ENCODE peak calls at places on chromosomes 4 and X, in four cellular contexts. O is cardiac muscle cell, N is psoas muscle, R is WERI-Rb-1. B is an unnamed sample.

GRCh38 chr4:40525811-40526598 is 103.7 kb downstream of the RBM47 start:
- DNase-seq in O (peak; percentile 93), N (no peak), R (no peak), B (no peak)

GRCh38 chrX:47751670-47752069 is 85.0 kb upstream of the ZNF81 start:
- DNase-seq in O (peak; percentile 60), N (no peak), R (peak; percentile 52), B (no peak)

GRCh38 chr4:6680372-6681034 is 13.2 kb upstream of the S100P start:
- DNase-seq in O (no peak), N (no peak), R (peak; percentile 52), B (no peak)

GRCh38 chr4:86549163-86549788 is 44.8 kb upstream of the PTPN13 start:
- DNase-seq in O (no peak), N (no peak), R (no peak), B (no peak)

GRCh38 chr4:1293981-1294380 is 4.3 kb downstream of the MAEA start:
- DNase-seq in O (peak; percentile 81), N (no peak), R (no peak), B (peak; percentile 75)

GRCh38 chr4:47722176-47722575 is 115.7 kb downstream of the CORIN start:
- DNase-seq in O (no peak), N (no peak), R (no peak), B (no peak)

GRCh38 chrX:153381684-153382532 is 19.2 kb downstream of the PNMA6E start:
- DNase-seq in O (peak; percentile 95), N (no peak), R (peak; percentile 66), B (no peak)

GRCh38 chrX:413322-414201 is 26.9 kb upstream of the PPP2R3B start:
- DNase-seq in O (peak; percentile 37), N (peak; percentile 23), R (no peak), B (peak; percentile 83)

GRCh38 chr4:153205757-153206156 is 1.5 kb downstream of the TRIM2 start:
- DNase-seq in O (peak; percentile 37), N (no peak), R (no peak), B (no peak)

GRCh38 chr4:999863-1000425 is 6.7 kb upstream of the SLC26A1 start:
- DNase-seq in O (no peak), N (no peak), R (no peak), B (no peak)

GRCh38 chr4:153083447-153083921 is 120.8 kb upstream of the TRIM2 start:
- DNase-seq in O (peak; percentile 87), N (no peak), R (peak; percentile 84), B (no peak)

GRCh38 chrX:113059714-113060113 is 219.1 kb upstream of the AMOT start:
- DNase-seq in O (no peak), N (no peak), R (no peak), B (no peak)

GRCh38 chrX:9189286-9189685 is 155.4 kb upstream of the FAM9B start:
- DNase-seq in O (no peak), N (no peak), R (no peak), B (no peak)

GRCh38 chr4:185142563-185142910 is 529 bp upstream of the SLC25A4 start:
- DNase-seq in O (no peak), N (no peak), R (no peak), B (no peak)

GRCh38 chr4:137611998-137612700 is 79.9 kb upstream of the PCDH18 start:
- DNase-seq in O (no peak), N (no peak), R (no peak), B (no peak)

GRCh38 chr4:113869743-113870375 is 108.3 kb upstream of the CAMK2D start:
- DNase-seq in O (no peak), N (no peak), R (no peak), B (peak; percentile 57)

DNA sequence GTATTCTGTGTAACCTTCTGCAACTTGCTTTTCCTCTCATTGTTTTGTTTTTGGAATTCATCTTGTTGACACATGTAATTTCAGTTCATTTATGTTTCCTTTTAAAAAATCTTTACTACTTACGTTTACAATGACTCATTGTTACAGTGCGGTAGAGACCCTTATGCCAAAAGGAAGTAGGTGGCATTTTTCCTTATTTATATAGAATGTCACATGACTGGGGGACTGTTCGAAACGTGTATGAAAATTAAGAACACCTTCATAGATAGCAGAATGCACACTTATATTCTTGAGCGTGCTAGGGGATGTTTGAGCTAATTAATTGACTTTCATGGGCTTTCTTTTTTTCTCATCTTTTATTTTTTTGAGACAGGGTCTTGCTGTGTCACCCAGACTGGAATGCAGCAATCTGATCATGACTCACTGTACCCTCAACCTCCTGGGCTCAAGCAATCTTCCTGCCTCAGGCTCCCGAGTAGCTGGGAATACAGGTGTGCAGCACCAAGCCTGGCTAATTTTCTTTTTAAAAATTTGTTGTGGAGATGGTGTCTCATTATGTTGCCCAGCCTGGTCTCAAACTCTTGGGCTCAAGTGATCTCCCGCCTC is 7.3 kb downstream of the REPS2 start:
- DNase-seq in O (no peak), N (no peak), R (no peak), B (no peak)
- H3K27ac ChIP-seq in O (no peak overlapping the region), N (no peak overlapping the region), R (no peak overlapping the region), B (no peak overlapping the region)

DNA sequence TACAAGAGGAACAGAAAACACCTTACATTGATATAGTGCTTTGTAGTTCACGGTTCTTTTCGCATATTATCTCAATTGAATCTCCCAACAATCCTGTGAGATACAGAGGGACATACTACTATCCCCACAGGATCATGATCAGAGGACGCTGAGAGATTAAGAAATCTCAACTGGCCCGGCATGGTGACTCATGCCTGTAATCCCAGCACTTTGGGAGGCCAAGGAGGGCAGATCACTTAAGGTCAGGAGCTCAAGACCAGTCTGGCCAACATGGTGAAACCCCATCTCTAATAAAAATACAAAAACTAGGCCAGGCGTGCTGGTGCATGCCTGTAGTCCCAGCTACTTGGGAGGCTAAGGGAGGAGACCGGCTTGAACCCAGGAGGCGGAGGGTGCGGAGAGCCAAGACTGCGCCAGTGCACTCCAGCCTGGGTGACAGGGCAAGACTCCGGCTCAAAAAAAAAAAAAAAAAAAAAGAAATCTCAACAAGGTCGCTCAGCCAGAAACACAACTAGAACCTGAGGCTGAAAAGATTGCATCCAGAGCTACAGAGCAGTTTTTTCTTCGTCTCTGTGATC is 7.4 kb downstream of the APOO start:
- DNase-seq in O (no peak), N (peak; percentile 28), R (peak; percentile 70), B (no peak)
- H3K27ac ChIP-seq in O (peak overlapping the region; percentile 76), N (peak overlapping the region; percentile 71), R (peak overlapping the region; percentile 39), B (no peak overlapping the region)

DNA sequence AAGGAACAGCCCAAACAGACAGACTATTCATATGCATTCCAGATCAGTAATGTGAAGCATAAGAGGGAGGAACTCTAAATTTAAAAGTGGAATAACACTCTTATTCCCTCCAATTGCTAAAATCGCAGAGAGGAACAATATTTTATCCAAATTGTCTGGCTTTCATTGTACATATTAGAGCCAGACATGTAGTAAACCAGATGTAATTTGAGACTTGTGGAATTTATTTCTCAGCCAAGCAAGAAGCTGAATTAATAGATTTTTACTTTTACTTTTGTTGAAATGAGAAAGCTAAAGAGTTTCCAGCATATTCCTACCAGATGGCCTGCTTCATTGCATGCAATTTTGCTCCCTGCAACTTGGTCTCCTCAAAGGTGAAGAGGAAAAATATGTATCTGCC is 674.6 kb upstream of the SLIT2 start:
- DNase-seq in O (peak; percentile 10), N (no peak), R (no peak), B (no peak)
- H3K27ac ChIP-seq in O (no peak overlapping the region), N (no peak overlapping the region), R (no peak overlapping the region), B (no peak overlapping the region)

GRCh38 chr4:57078685-57079521 is 31.3 kb downstream of the IGFBP7 start:
- DNase-seq in O (no peak), N (no peak), R (no peak), B (no peak)
- H3K27ac ChIP-seq in O (peak overlapping the region; percentile 95), N (no peak overlapping the region), R (no peak overlapping the region), B (peak overlapping the region; percentile 49)

DNA sequence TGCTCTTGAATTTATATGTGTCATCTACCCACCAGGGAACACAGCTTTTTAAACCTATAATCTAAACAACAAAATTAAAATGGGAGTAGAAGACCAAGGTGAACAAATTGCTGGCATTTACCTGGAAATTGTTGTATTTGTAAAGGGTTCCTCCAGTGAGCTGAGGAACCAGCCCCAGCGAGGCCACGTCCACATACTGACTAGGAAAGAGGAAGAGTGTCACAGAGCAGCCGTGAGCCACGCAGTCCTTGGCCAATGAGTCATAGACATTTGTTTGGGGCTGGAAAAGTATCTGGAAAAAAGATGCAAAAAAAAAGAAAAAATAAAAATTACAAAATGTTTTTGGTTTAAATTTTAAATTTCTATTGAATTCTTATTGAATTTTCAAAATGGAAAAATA is 58.7 kb downstream of the METTL14 start:
- DNase-seq in O (no peak), N (peak; percentile 18), R (no peak), B (peak; percentile 67)
- H3K27ac ChIP-seq in O (no peak overlapping the region), N (no peak overlapping the region), R (no peak overlapping the region), B (no peak overlapping the region)

DNA sequence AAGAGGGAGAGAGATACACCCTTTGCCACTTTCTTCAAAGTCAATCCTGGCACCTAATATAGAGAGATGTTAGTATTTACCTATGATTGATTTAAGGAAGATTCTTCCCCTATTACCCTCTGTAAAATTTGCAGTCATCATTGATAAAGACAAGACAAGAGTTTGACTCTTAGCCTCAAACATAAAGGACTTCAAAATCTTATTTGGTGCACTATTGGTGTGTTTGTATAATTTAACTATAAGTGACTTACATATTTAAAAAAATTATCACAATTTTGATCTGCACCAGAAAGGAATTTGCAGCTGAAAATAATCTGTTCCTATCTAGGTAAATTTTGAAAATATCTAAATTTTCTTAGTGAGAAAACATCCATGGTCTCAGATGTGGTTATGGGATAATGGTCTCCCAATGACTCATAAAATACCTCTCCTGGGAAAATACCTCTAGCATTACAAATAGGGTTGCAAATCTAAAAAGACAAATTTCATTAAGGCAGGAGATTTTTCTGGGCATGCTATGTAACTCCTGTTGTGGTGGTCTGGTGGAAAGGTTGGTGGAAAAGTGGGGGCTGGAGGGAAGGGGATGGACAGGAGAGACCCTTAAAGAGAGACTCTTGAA is 173.6 kb upstream of the MED14 start:
- DNase-seq in O (peak; percentile 48), N (no peak), R (no peak), B (no peak)
- H3K27ac ChIP-seq in O (no peak overlapping the region), N (no peak overlapping the region), R (no peak overlapping the region), B (no peak overlapping the region)